ENCODE peak calls at places on chromosome 16, in ten cellular contexts. One of them, this sample, is unnamed.
A peak's percentile ranks its signal among the peaks of the same experiment; 100 is the strongest.

GRCh38 chr16:17885659-17886200 is 415.0 kb upstream of the XYLT1 start:
- DNase-seq in CD8-positive, alpha-beta T cell: no peak
- DNase-seq in T-helper 2 cell: no peak
- DNase-seq in AG09319: no peak
- DNase-seq in NCI-H524: no peak
- DNase-seq in NCI-H774: no peak
- DNase-seq in kidney glomerular epithelial cell: no peak
- DNase-seq in cardiac septum: no peak
- DNase-seq in ovary: no peak
- DNase-seq in T-cell: no peak
- DNase-seq in this sample: no peak

GRCh38 chr16:8847623-8848022 is 21.2 kb downstream of the CARHSP1 start:
- DNase-seq in kidney glomerular epithelial cell: no peak
- DNase-seq in NCI-H524: no peak
- DNase-seq in NCI-H774: no peak
- DNase-seq in AG09319: no peak
- DNase-seq in ovary: no peak
- DNase-seq in T-helper 2 cell: no peak
- DNase-seq in cardiac septum: peak; percentile 71
- DNase-seq in T-cell: no peak
- DNase-seq in CD8-positive, alpha-beta T cell: no peak
- DNase-seq in this sample: no peak

GRCh38 chr16:56267888-56268287 is 76.6 kb downstream of the GNAO1 start:
- DNase-seq in NCI-H774: no peak
- DNase-seq in AG09319: no peak
- DNase-seq in T-cell: no peak
- DNase-seq in ovary: no peak
- DNase-seq in CD8-positive, alpha-beta T cell: no peak
- DNase-seq in NCI-H524: no peak
- DNase-seq in T-helper 2 cell: no peak
- DNase-seq in kidney glomerular epithelial cell: no peak
- DNase-seq in cardiac septum: peak; percentile 65
- DNase-seq in this sample: no peak

GRCh38 chr16:54361813-54362212 is 75.2 kb upstream of the IRX3 start:
- DNase-seq in ovary: no peak
- DNase-seq in cardiac septum: peak; percentile 6
- DNase-seq in kidney glomerular epithelial cell: no peak
- DNase-seq in NCI-H774: no peak
- DNase-seq in CD8-positive, alpha-beta T cell: no peak
- DNase-seq in AG09319: no peak
- DNase-seq in T-cell: no peak
- DNase-seq in T-helper 2 cell: no peak
- DNase-seq in NCI-H524: no peak
- DNase-seq in this sample: no peak

GRCh38 chr16:64629622-64630021 is 492.2 kb downstream of the CDH11 start:
- DNase-seq in kidney glomerular epithelial cell: no peak
- DNase-seq in ovary: no peak
- DNase-seq in NCI-H524: no peak
- DNase-seq in CD8-positive, alpha-beta T cell: no peak
- DNase-seq in cardiac septum: no peak
- DNase-seq in NCI-H774: no peak
- DNase-seq in T-cell: no peak
- DNase-seq in T-helper 2 cell: no peak
- DNase-seq in AG09319: no peak
- DNase-seq in this sample: no peak

GRCh38 chr16:51666074-51666473 is 515.0 kb upstream of the SALL1 start:
- DNase-seq in cardiac septum: no peak
- DNase-seq in NCI-H524: no peak
- DNase-seq in CD8-positive, alpha-beta T cell: no peak
- DNase-seq in kidney glomerular epithelial cell: no peak
- DNase-seq in ovary: no peak
- DNase-seq in NCI-H774: no peak
- DNase-seq in T-helper 2 cell: no peak
- DNase-seq in T-cell: no peak
- DNase-seq in AG09319: no peak
- DNase-seq in this sample: no peak

GRCh38 chr16:55572439-55572838 is 6.0 kb downstream of the CAPNS2 start:
- DNase-seq in NCI-H524: no peak
- DNase-seq in CD8-positive, alpha-beta T cell: no peak
- DNase-seq in AG09319: peak; percentile 34
- DNase-seq in T-helper 2 cell: no peak
- DNase-seq in kidney glomerular epithelial cell: no peak
- DNase-seq in cardiac septum: no peak
- DNase-seq in NCI-H774: no peak
- DNase-seq in T-cell: no peak
- DNase-seq in ovary: no peak
- DNase-seq in this sample: no peak

GRCh38 chr16:16071631-16072244 is 122.3 kb downstream of the ABCC1 start:
- DNase-seq in AG09319: no peak
- DNase-seq in CD8-positive, alpha-beta T cell: no peak
- DNase-seq in kidney glomerular epithelial cell: peak; percentile 28
- DNase-seq in T-helper 2 cell: no peak
- DNase-seq in ovary: peak; percentile 67
- DNase-seq in NCI-H524: no peak
- DNase-seq in NCI-H774: no peak
- DNase-seq in T-cell: no peak
- DNase-seq in cardiac septum: no peak
- DNase-seq in this sample: no peak

GRCh38 chr16:24771132-24771778 is 41.8 kb downstream of the TNRC6A start:
- DNase-seq in NCI-H774: no peak
- DNase-seq in CD8-positive, alpha-beta T cell: no peak
- DNase-seq in T-helper 2 cell: no peak
- DNase-seq in T-cell: no peak
- DNase-seq in cardiac septum: no peak
- DNase-seq in NCI-H524: no peak
- DNase-seq in kidney glomerular epithelial cell: no peak
- DNase-seq in ovary: no peak
- DNase-seq in AG09319: no peak
- DNase-seq in this sample: no peak

GRCh38 chr16:4675864-4676786 is 17.2 kb upstream of the NUDT16L1 start:
- DNase-seq in AG09319: no peak
- DNase-seq in kidney glomerular epithelial cell: no peak
- DNase-seq in NCI-H524: no peak
- DNase-seq in cardiac septum: no peak
- DNase-seq in CD8-positive, alpha-beta T cell: peak; percentile 44
- DNase-seq in T-helper 2 cell: no peak
- DNase-seq in ovary: peak; percentile 41
- DNase-seq in T-cell: peak; percentile 54
- DNase-seq in NCI-H774: no peak
- DNase-seq in this sample: peak; percentile 59

GRCh38 chr16:52548261-52549010 is 1.5 kb upstream of the TOX3 start:
- DNase-seq in T-cell: no peak
- DNase-seq in CD8-positive, alpha-beta T cell: no peak
- DNase-seq in NCI-H524: no peak
- DNase-seq in NCI-H774: no peak
- DNase-seq in T-helper 2 cell: no peak
- DNase-seq in cardiac septum: no peak
- DNase-seq in kidney glomerular epithelial cell: no peak
- DNase-seq in ovary: no peak
- DNase-seq in AG09319: no peak
- DNase-seq in this sample: no peak

GRCh38 chr16:82671743-82672142 is 45.0 kb downstream of the CDH13 start:
- DNase-seq in AG09319: no peak
- DNase-seq in T-helper 2 cell: no peak
- DNase-seq in cardiac septum: no peak
- DNase-seq in NCI-H524: no peak
- DNase-seq in CD8-positive, alpha-beta T cell: no peak
- DNase-seq in ovary: no peak
- DNase-seq in kidney glomerular epithelial cell: no peak
- DNase-seq in T-cell: no peak
- DNase-seq in NCI-H774: no peak
- DNase-seq in this sample: no peak

GRCh38 chr16:4315185-4316102 is at the start of gene GLIS2:
- DNase-seq in AG09319: peak; percentile 78
- DNase-seq in ovary: peak; percentile 89
- DNase-seq in kidney glomerular epithelial cell: peak; percentile 22
- DNase-seq in NCI-H774: peak; percentile 70
- DNase-seq in T-helper 2 cell: peak; percentile 24
- DNase-seq in NCI-H524: peak; percentile 44
- DNase-seq in T-cell: no peak
- DNase-seq in CD8-positive, alpha-beta T cell: no peak
- DNase-seq in cardiac septum: peak; percentile 85
- DNase-seq in this sample: peak; percentile 16

GRCh38 chr16:10871157-10871991 is 5.6 kb upstream of the CIITA start:
- DNase-seq in NCI-H774: no peak
- DNase-seq in kidney glomerular epithelial cell: peak; percentile 59
- DNase-seq in T-cell: no peak
- DNase-seq in ovary: no peak
- DNase-seq in cardiac septum: no peak
- DNase-seq in NCI-H524: no peak
- DNase-seq in AG09319: peak; percentile 34
- DNase-seq in CD8-positive, alpha-beta T cell: no peak
- DNase-seq in T-helper 2 cell: no peak
- DNase-seq in this sample: no peak

GRCh38 chr16:8678068-8678927 is 3.9 kb downstream of the ABAT start:
- DNase-seq in T-cell: no peak
- DNase-seq in CD8-positive, alpha-beta T cell: no peak
- DNase-seq in cardiac septum: no peak
- DNase-seq in T-helper 2 cell: no peak
- DNase-seq in NCI-H524: no peak
- DNase-seq in AG09319: no peak
- DNase-seq in NCI-H774: no peak
- DNase-seq in kidney glomerular epithelial cell: peak; percentile 53
- DNase-seq in ovary: no peak
- DNase-seq in this sample: no peak

GRCh38 chr16:57507414-57508083 is 21.3 kb upstream of the DOK4 start:
- DNase-seq in NCI-H774: no peak
- DNase-seq in ovary: no peak
- DNase-seq in T-helper 2 cell: no peak
- DNase-seq in CD8-positive, alpha-beta T cell: no peak
- DNase-seq in kidney glomerular epithelial cell: no peak
- DNase-seq in AG09319: no peak
- DNase-seq in T-cell: no peak
- DNase-seq in NCI-H524: peak; percentile 88
- DNase-seq in cardiac septum: no peak
- DNase-seq in this sample: no peak

GRCh38 chr16:86044881-86045600 is 146.1 kb downstream of the IRF8 start:
- DNase-seq in NCI-H774: no peak
- DNase-seq in T-cell: peak; percentile 49
- DNase-seq in T-helper 2 cell: no peak
- DNase-seq in AG09319: no peak
- DNase-seq in kidney glomerular epithelial cell: no peak
- DNase-seq in cardiac septum: peak; percentile 56
- DNase-seq in ovary: no peak
- DNase-seq in CD8-positive, alpha-beta T cell: peak; percentile 35
- DNase-seq in NCI-H524: no peak
- DNase-seq in this sample: peak; percentile 11

GRCh38 chr16:56944954-56945839 is 13.3 kb downstream of the HERPUD1 start:
- DNase-seq in ovary: peak; percentile 68
- DNase-seq in cardiac septum: no peak
- DNase-seq in AG09319: no peak
- DNase-seq in kidney glomerular epithelial cell: peak; percentile 30
- DNase-seq in NCI-H524: peak; percentile 41
- DNase-seq in T-helper 2 cell: no peak
- DNase-seq in CD8-positive, alpha-beta T cell: no peak
- DNase-seq in NCI-H774: no peak
- DNase-seq in T-cell: no peak
- DNase-seq in this sample: no peak

GRCh38 chr16:57045694-57046381 is 46.5 kb upstream of the CPNE2 start:
- DNase-seq in NCI-H774: no peak
- DNase-seq in ovary: peak; percentile 79
- DNase-seq in T-cell: peak; percentile 21
- DNase-seq in CD8-positive, alpha-beta T cell: peak; percentile 27
- DNase-seq in T-helper 2 cell: no peak
- DNase-seq in cardiac septum: peak; percentile 85
- DNase-seq in kidney glomerular epithelial cell: peak; percentile 14
- DNase-seq in NCI-H524: peak; percentile 20
- DNase-seq in AG09319: peak; percentile 23
- DNase-seq in this sample: no peak

GRCh38 chr16:8655184-8655717 is 19.2 kb upstream of the ABAT start:
- DNase-seq in NCI-H774: no peak
- DNase-seq in AG09319: no peak
- DNase-seq in cardiac septum: no peak
- DNase-seq in kidney glomerular epithelial cell: no peak
- DNase-seq in T-cell: no peak
- DNase-seq in T-helper 2 cell: no peak
- DNase-seq in NCI-H524: no peak
- DNase-seq in CD8-positive, alpha-beta T cell: no peak
- DNase-seq in ovary: no peak
- DNase-seq in this sample: no peak

GRCh38 chr16:79466111-79466510 is 134.4 kb downstream of the MAF start:
- DNase-seq in CD8-positive, alpha-beta T cell: no peak
- DNase-seq in NCI-H524: no peak
- DNase-seq in NCI-H774: no peak
- DNase-seq in T-helper 2 cell: no peak
- DNase-seq in kidney glomerular epithelial cell: no peak
- DNase-seq in T-cell: no peak
- DNase-seq in ovary: no peak
- DNase-seq in cardiac septum: no peak
- DNase-seq in AG09319: no peak
- DNase-seq in this sample: no peak

GRCh38 chr16:28985611-28986041 is 774 bp downstream of the LAT start:
- DNase-seq in T-cell: no peak
- DNase-seq in T-helper 2 cell: no peak
- DNase-seq in NCI-H524: no peak
- DNase-seq in ovary: no peak
- DNase-seq in CD8-positive, alpha-beta T cell: no peak
- DNase-seq in kidney glomerular epithelial cell: no peak
- DNase-seq in NCI-H774: no peak
- DNase-seq in cardiac septum: no peak
- DNase-seq in AG09319: no peak
- DNase-seq in this sample: no peak

GRCh38 chr16:53945996-53946395 is 242.0 kb downstream of the FTO start:
- DNase-seq in NCI-H524: peak; percentile 27
- DNase-seq in AG09319: peak; percentile 31
- DNase-seq in cardiac septum: no peak
- DNase-seq in T-cell: no peak
- DNase-seq in ovary: no peak
- DNase-seq in CD8-positive, alpha-beta T cell: no peak
- DNase-seq in kidney glomerular epithelial cell: peak; percentile 31
- DNase-seq in NCI-H774: no peak
- DNase-seq in T-helper 2 cell: no peak
- DNase-seq in this sample: no peak

GRCh38 chr16:85537331-85537788 is 75.8 kb upstream of the GSE1 start:
- DNase-seq in kidney glomerular epithelial cell: no peak
- DNase-seq in NCI-H774: no peak
- DNase-seq in cardiac septum: no peak
- DNase-seq in AG09319: no peak
- DNase-seq in T-helper 2 cell: no peak
- DNase-seq in ovary: no peak
- DNase-seq in CD8-positive, alpha-beta T cell: no peak
- DNase-seq in NCI-H524: no peak
- DNase-seq in T-cell: no peak
- DNase-seq in this sample: no peak

GRCh38 chr16:10761388-10761787 is 17.7 kb downstream of the NUBP1 start:
- DNase-seq in NCI-H774: no peak
- DNase-seq in AG09319: no peak
- DNase-seq in kidney glomerular epithelial cell: no peak
- DNase-seq in NCI-H524: no peak
- DNase-seq in cardiac septum: no peak
- DNase-seq in CD8-positive, alpha-beta T cell: no peak
- DNase-seq in ovary: no peak
- DNase-seq in T-helper 2 cell: no peak
- DNase-seq in T-cell: no peak
- DNase-seq in this sample: no peak

GRCh38 chr16:86452451-86452850 is 57.9 kb upstream of the FOXF1 start:
- DNase-seq in NCI-H524: no peak
- DNase-seq in ovary: no peak
- DNase-seq in T-helper 2 cell: no peak
- DNase-seq in cardiac septum: no peak
- DNase-seq in AG09319: no peak
- DNase-seq in T-cell: no peak
- DNase-seq in CD8-positive, alpha-beta T cell: no peak
- DNase-seq in NCI-H774: no peak
- DNase-seq in kidney glomerular epithelial cell: no peak
- DNase-seq in this sample: no peak

GRCh38 chr16:51500306-51500705 is 349.2 kb upstream of the SALL1 start:
- DNase-seq in NCI-H774: no peak
- DNase-seq in T-cell: no peak
- DNase-seq in AG09319: no peak
- DNase-seq in cardiac septum: no peak
- DNase-seq in kidney glomerular epithelial cell: peak; percentile 5
- DNase-seq in NCI-H524: no peak
- DNase-seq in ovary: no peak
- DNase-seq in CD8-positive, alpha-beta T cell: no peak
- DNase-seq in T-helper 2 cell: no peak
- DNase-seq in this sample: no peak

GRCh38 chr16:8946544-8946943 is 17.2 kb downstream of the USP7 start:
- DNase-seq in T-cell: no peak
- DNase-seq in ovary: no peak
- DNase-seq in cardiac septum: no peak
- DNase-seq in NCI-H524: peak; percentile 77
- DNase-seq in NCI-H774: peak; percentile 27
- DNase-seq in CD8-positive, alpha-beta T cell: no peak
- DNase-seq in AG09319: no peak
- DNase-seq in T-helper 2 cell: no peak
- DNase-seq in kidney glomerular epithelial cell: no peak
- DNase-seq in this sample: no peak